ENCODE peak calls at places on chromosomes 1 and 21, in nine cellular contexts. One of them, this sample, is unnamed.

GRCh38 chr1:22188914-22189313 is 46.0 kb upstream of the WNT4 start:
- DNase-seq in AG10803: no peak
- DNase-seq in trophoblast cell: no peak
- DNase-seq in kidney glomerular epithelial cell: no peak
- DNase-seq in T-helper 2 cell: no peak
- DNase-seq in GM12891: no peak
- DNase-seq in hippocampal formation: no peak
- DNase-seq in stimulated activated CD4-positive, alpha-beta T cell treated with anti-CD3 and anti-CD28 coated beads, Interleukin-4, amount 100 ng/mL, for 24 hours: no peak
- DNase-seq in HEK293T: no peak
- DNase-seq in this sample: no peak

GRCh38 chr1:228082975-228083870 is 715 bp downstream of the ARF1 start:
- DNase-seq in trophoblast cell: no peak
- DNase-seq in stimulated activated CD4-positive, alpha-beta T cell treated with anti-CD3 and anti-CD28 coated beads, Interleukin-4, amount 100 ng/mL, for 24 hours: peak
- DNase-seq in GM12891: no peak
- DNase-seq in HEK293T: peak
- DNase-seq in T-helper 2 cell: no peak
- DNase-seq in kidney glomerular epithelial cell: no peak
- DNase-seq in AG10803: peak
- DNase-seq in hippocampal formation: no peak
- DNase-seq in this sample: no peak

GRCh38 chr1:23524716-23525401 is 6.2 kb downstream of the E2F2 start:
- DNase-seq in T-helper 2 cell: no peak
- DNase-seq in HEK293T: no peak
- DNase-seq in GM12891: no peak
- DNase-seq in hippocampal formation: no peak
- DNase-seq in trophoblast cell: no peak
- DNase-seq in AG10803: no peak
- DNase-seq in kidney glomerular epithelial cell: no peak
- DNase-seq in stimulated activated CD4-positive, alpha-beta T cell treated with anti-CD3 and anti-CD28 coated beads, Interleukin-4, amount 100 ng/mL, for 24 hours: peak
- DNase-seq in this sample: no peak

GRCh38 chr1:29518183-29518835 is 282.0 kb downstream of the PTPRU start:
- DNase-seq in kidney glomerular epithelial cell: no peak
- DNase-seq in AG10803: no peak
- DNase-seq in stimulated activated CD4-positive, alpha-beta T cell treated with anti-CD3 and anti-CD28 coated beads, Interleukin-4, amount 100 ng/mL, for 24 hours: no peak
- DNase-seq in HEK293T: no peak
- DNase-seq in hippocampal formation: no peak
- DNase-seq in GM12891: no peak
- DNase-seq in T-helper 2 cell: no peak
- DNase-seq in trophoblast cell: no peak
- DNase-seq in this sample: no peak

GRCh38 chr1:46612937-46613660 is 3.5 kb downstream of the MOB3C start:
- DNase-seq in kidney glomerular epithelial cell: no peak
- DNase-seq in hippocampal formation: no peak
- DNase-seq in GM12891: no peak
- DNase-seq in trophoblast cell: no peak
- DNase-seq in stimulated activated CD4-positive, alpha-beta T cell treated with anti-CD3 and anti-CD28 coated beads, Interleukin-4, amount 100 ng/mL, for 24 hours: no peak
- DNase-seq in T-helper 2 cell: no peak
- DNase-seq in AG10803: no peak
- DNase-seq in HEK293T: no peak
- DNase-seq in this sample: no peak

GRCh38 chr1:35589516-35590427 is 16.7 kb downstream of the TFAP2E start:
- DNase-seq in stimulated activated CD4-positive, alpha-beta T cell treated with anti-CD3 and anti-CD28 coated beads, Interleukin-4, amount 100 ng/mL, for 24 hours: no peak
- DNase-seq in trophoblast cell: no peak
- DNase-seq in kidney glomerular epithelial cell: no peak
- DNase-seq in AG10803: no peak
- DNase-seq in T-helper 2 cell: no peak
- DNase-seq in HEK293T: no peak
- DNase-seq in hippocampal formation: no peak
- DNase-seq in GM12891: no peak
- DNase-seq in this sample: no peak

GRCh38 chr1:99083338-99083737 is 78.7 kb upstream of the PLPPR5 start:
- DNase-seq in GM12891: no peak
- DNase-seq in AG10803: no peak
- DNase-seq in T-helper 2 cell: no peak
- DNase-seq in stimulated activated CD4-positive, alpha-beta T cell treated with anti-CD3 and anti-CD28 coated beads, Interleukin-4, amount 100 ng/mL, for 24 hours: no peak
- DNase-seq in HEK293T: no peak
- DNase-seq in hippocampal formation: no peak
- DNase-seq in trophoblast cell: no peak
- DNase-seq in kidney glomerular epithelial cell: no peak
- DNase-seq in this sample: no peak

GRCh38 chr1:68426594-68426993 is 23.2 kb downstream of the RPE65 start:
- DNase-seq in HEK293T: no peak
- DNase-seq in hippocampal formation: no peak
- DNase-seq in kidney glomerular epithelial cell: no peak
- DNase-seq in T-helper 2 cell: no peak
- DNase-seq in stimulated activated CD4-positive, alpha-beta T cell treated with anti-CD3 and anti-CD28 coated beads, Interleukin-4, amount 100 ng/mL, for 24 hours: no peak
- DNase-seq in trophoblast cell: no peak
- DNase-seq in GM12891: no peak
- DNase-seq in AG10803: peak
- DNase-seq in this sample: no peak

GRCh38 chr21:35664683-35665082 is 395.6 kb downstream of the SETD4 start:
- DNase-seq in T-helper 2 cell: no peak
- DNase-seq in trophoblast cell: no peak
- DNase-seq in kidney glomerular epithelial cell: peak
- DNase-seq in stimulated activated CD4-positive, alpha-beta T cell treated with anti-CD3 and anti-CD28 coated beads, Interleukin-4, amount 100 ng/mL, for 24 hours: peak
- DNase-seq in AG10803: no peak
- DNase-seq in HEK293T: no peak
- DNase-seq in hippocampal formation: no peak
- DNase-seq in GM12891: no peak
- DNase-seq in this sample: no peak

GRCh38 chr1:228887101-228887500 is 151.8 kb downstream of the RHOU start:
- DNase-seq in kidney glomerular epithelial cell: no peak
- DNase-seq in trophoblast cell: no peak
- DNase-seq in T-helper 2 cell: no peak
- DNase-seq in hippocampal formation: no peak
- DNase-seq in stimulated activated CD4-positive, alpha-beta T cell treated with anti-CD3 and anti-CD28 coated beads, Interleukin-4, amount 100 ng/mL, for 24 hours: no peak
- DNase-seq in AG10803: no peak
- DNase-seq in HEK293T: no peak
- DNase-seq in GM12891: no peak
- DNase-seq in this sample: no peak

GRCh38 chr1:168717906-168718891 is 10.8 kb downstream of the DPT start:
- DNase-seq in hippocampal formation: peak
- DNase-seq in kidney glomerular epithelial cell: no peak
- DNase-seq in HEK293T: no peak
- DNase-seq in GM12891: no peak
- DNase-seq in AG10803: no peak
- DNase-seq in stimulated activated CD4-positive, alpha-beta T cell treated with anti-CD3 and anti-CD28 coated beads, Interleukin-4, amount 100 ng/mL, for 24 hours: no peak
- DNase-seq in trophoblast cell: peak
- DNase-seq in T-helper 2 cell: no peak
- DNase-seq in this sample: no peak

GRCh38 chr21:37228003-37228400 is 39.1 kb downstream of the VPS26C start:
- DNase-seq in HEK293T: no peak
- DNase-seq in GM12891: no peak
- DNase-seq in stimulated activated CD4-positive, alpha-beta T cell treated with anti-CD3 and anti-CD28 coated beads, Interleukin-4, amount 100 ng/mL, for 24 hours: no peak
- DNase-seq in hippocampal formation: no peak
- DNase-seq in trophoblast cell: no peak
- DNase-seq in AG10803: no peak
- DNase-seq in T-helper 2 cell: no peak
- DNase-seq in kidney glomerular epithelial cell: no peak
- DNase-seq in this sample: no peak

GRCh38 chr1:214566158-214567104 is 15.0 kb upstream of the PTPN14 start:
- DNase-seq in kidney glomerular epithelial cell: peak
- DNase-seq in hippocampal formation: no peak
- DNase-seq in trophoblast cell: no peak
- DNase-seq in GM12891: no peak
- DNase-seq in AG10803: peak
- DNase-seq in T-helper 2 cell: no peak
- DNase-seq in HEK293T: no peak
- DNase-seq in stimulated activated CD4-positive, alpha-beta T cell treated with anti-CD3 and anti-CD28 coated beads, Interleukin-4, amount 100 ng/mL, for 24 hours: no peak
- DNase-seq in this sample: peak

GRCh38 chr1:222243902-222244301 is 304.0 kb downstream of the HHIPL2 start:
- DNase-seq in T-helper 2 cell: no peak
- DNase-seq in hippocampal formation: no peak
- DNase-seq in GM12891: no peak
- DNase-seq in trophoblast cell: peak
- DNase-seq in AG10803: no peak
- DNase-seq in stimulated activated CD4-positive, alpha-beta T cell treated with anti-CD3 and anti-CD28 coated beads, Interleukin-4, amount 100 ng/mL, for 24 hours: no peak
- DNase-seq in HEK293T: no peak
- DNase-seq in kidney glomerular epithelial cell: no peak
- DNase-seq in this sample: no peak

GRCh38 chr21:23438081-23438480 is 2169.2 kb downstream of the MRPL39 start:
- DNase-seq in hippocampal formation: no peak
- DNase-seq in AG10803: no peak
- DNase-seq in GM12891: no peak
- DNase-seq in T-helper 2 cell: no peak
- DNase-seq in trophoblast cell: no peak
- DNase-seq in HEK293T: no peak
- DNase-seq in stimulated activated CD4-positive, alpha-beta T cell treated with anti-CD3 and anti-CD28 coated beads, Interleukin-4, amount 100 ng/mL, for 24 hours: no peak
- DNase-seq in kidney glomerular epithelial cell: no peak
- DNase-seq in this sample: no peak

GRCh38 chr1:219461891-219462528 is 150.9 kb downstream of the ZC3H11B start:
- DNase-seq in trophoblast cell: no peak
- DNase-seq in T-helper 2 cell: no peak
- DNase-seq in HEK293T: no peak
- DNase-seq in hippocampal formation: no peak
- DNase-seq in AG10803: no peak
- DNase-seq in GM12891: no peak
- DNase-seq in kidney glomerular epithelial cell: no peak
- DNase-seq in stimulated activated CD4-positive, alpha-beta T cell treated with anti-CD3 and anti-CD28 coated beads, Interleukin-4, amount 100 ng/mL, for 24 hours: no peak
- DNase-seq in this sample: no peak

GRCh38 chr1:84268346-84268745 is 33.2 kb upstream of the SAMD13 start:
- DNase-seq in HEK293T: no peak
- DNase-seq in T-helper 2 cell: no peak
- DNase-seq in AG10803: no peak
- DNase-seq in kidney glomerular epithelial cell: no peak
- DNase-seq in stimulated activated CD4-positive, alpha-beta T cell treated with anti-CD3 and anti-CD28 coated beads, Interleukin-4, amount 100 ng/mL, for 24 hours: no peak
- DNase-seq in trophoblast cell: peak
- DNase-seq in hippocampal formation: no peak
- DNase-seq in GM12891: no peak
- DNase-seq in this sample: no peak

GRCh38 chr1:237932806-237933205 is 42.1 kb upstream of the ZP4 start:
- DNase-seq in GM12891: no peak
- DNase-seq in T-helper 2 cell: no peak
- DNase-seq in AG10803: no peak
- DNase-seq in kidney glomerular epithelial cell: no peak
- DNase-seq in trophoblast cell: no peak
- DNase-seq in stimulated activated CD4-positive, alpha-beta T cell treated with anti-CD3 and anti-CD28 coated beads, Interleukin-4, amount 100 ng/mL, for 24 hours: no peak
- DNase-seq in HEK293T: no peak
- DNase-seq in hippocampal formation: no peak
- DNase-seq in this sample: no peak

GRCh38 chr1:110356379-110356778 is 17.2 kb downstream of the RBM15 start:
- DNase-seq in trophoblast cell: no peak
- DNase-seq in hippocampal formation: no peak
- DNase-seq in AG10803: no peak
- DNase-seq in GM12891: no peak
- DNase-seq in stimulated activated CD4-positive, alpha-beta T cell treated with anti-CD3 and anti-CD28 coated beads, Interleukin-4, amount 100 ng/mL, for 24 hours: no peak
- DNase-seq in kidney glomerular epithelial cell: no peak
- DNase-seq in HEK293T: no peak
- DNase-seq in T-helper 2 cell: no peak
- DNase-seq in this sample: no peak

GRCh38 chr1:216325946-216326345 is 97.3 kb downstream of the USH2A start:
- DNase-seq in stimulated activated CD4-positive, alpha-beta T cell treated with anti-CD3 and anti-CD28 coated beads, Interleukin-4, amount 100 ng/mL, for 24 hours: no peak
- DNase-seq in kidney glomerular epithelial cell: no peak
- DNase-seq in AG10803: no peak
- DNase-seq in HEK293T: no peak
- DNase-seq in GM12891: no peak
- DNase-seq in T-helper 2 cell: no peak
- DNase-seq in hippocampal formation: no peak
- DNase-seq in trophoblast cell: no peak
- DNase-seq in this sample: no peak

GRCh38 chr1:71843023-71843422 is 439.3 kb downstream of the NEGR1 start:
- DNase-seq in hippocampal formation: no peak
- DNase-seq in HEK293T: no peak
- DNase-seq in AG10803: no peak
- DNase-seq in T-helper 2 cell: no peak
- DNase-seq in stimulated activated CD4-positive, alpha-beta T cell treated with anti-CD3 and anti-CD28 coated beads, Interleukin-4, amount 100 ng/mL, for 24 hours: no peak
- DNase-seq in kidney glomerular epithelial cell: no peak
- DNase-seq in GM12891: no peak
- DNase-seq in trophoblast cell: no peak
- DNase-seq in this sample: no peak

GRCh38 chr1:6491480-6491962 is at the start of gene PLEKHG5:
- DNase-seq in trophoblast cell: peak
- DNase-seq in kidney glomerular epithelial cell: peak
- DNase-seq in HEK293T: no peak
- DNase-seq in hippocampal formation: no peak
- DNase-seq in GM12891: no peak
- DNase-seq in stimulated activated CD4-positive, alpha-beta T cell treated with anti-CD3 and anti-CD28 coated beads, Interleukin-4, amount 100 ng/mL, for 24 hours: peak
- DNase-seq in T-helper 2 cell: no peak
- DNase-seq in AG10803: peak
- DNase-seq in this sample: peak

GRCh38 chr1:67555487-67556296 is 125.5 kb upstream of the SERBP1 start:
- DNase-seq in hippocampal formation: no peak
- DNase-seq in HEK293T: no peak
- DNase-seq in trophoblast cell: peak
- DNase-seq in kidney glomerular epithelial cell: no peak
- DNase-seq in AG10803: no peak
- DNase-seq in stimulated activated CD4-positive, alpha-beta T cell treated with anti-CD3 and anti-CD28 coated beads, Interleukin-4, amount 100 ng/mL, for 24 hours: no peak
- DNase-seq in GM12891: no peak
- DNase-seq in T-helper 2 cell: no peak
- DNase-seq in this sample: no peak

GRCh38 chr1:162736184-162736583 is 54.3 kb upstream of the HSD17B7 start:
- DNase-seq in trophoblast cell: no peak
- DNase-seq in stimulated activated CD4-positive, alpha-beta T cell treated with anti-CD3 and anti-CD28 coated beads, Interleukin-4, amount 100 ng/mL, for 24 hours: no peak
- DNase-seq in GM12891: no peak
- DNase-seq in T-helper 2 cell: no peak
- DNase-seq in hippocampal formation: no peak
- DNase-seq in HEK293T: no peak
- DNase-seq in AG10803: no peak
- DNase-seq in kidney glomerular epithelial cell: no peak
- DNase-seq in this sample: no peak

GRCh38 chr1:39898648-39899603 is 2.8 kb downstream of the MYCL start:
- DNase-seq in kidney glomerular epithelial cell: no peak
- DNase-seq in hippocampal formation: peak
- DNase-seq in T-helper 2 cell: no peak
- DNase-seq in HEK293T: peak
- DNase-seq in trophoblast cell: peak
- DNase-seq in GM12891: peak
- DNase-seq in AG10803: peak
- DNase-seq in stimulated activated CD4-positive, alpha-beta T cell treated with anti-CD3 and anti-CD28 coated beads, Interleukin-4, amount 100 ng/mL, for 24 hours: no peak
- DNase-seq in this sample: no peak